ENCODE peak calls at places on chromosome 6, in eight cellular contexts. One of them, this sample, is unnamed.

GRCh38 chr6:165010556-165011535 is 298.6 kb downstream of the C6orf118 start:
- DNase-seq in K562: no peak
- DNase-seq in A549: no peak
- DNase-seq in GM12878: no peak
- DNase-seq in GM23338: peak
- DNase-seq in Panc1: no peak
- DNase-seq in HCT116: no peak
- DNase-seq in SK-N-SH: no peak
- DNase-seq in this sample: no peak

GRCh38 chr6:105302617-105303128 is 100.2 kb downstream of the PREP start:
- DNase-seq in K562: no peak
- DNase-seq in A549: no peak
- DNase-seq in GM12878: no peak
- DNase-seq in GM23338: peak
- DNase-seq in Panc1: no peak
- DNase-seq in HCT116: no peak
- DNase-seq in SK-N-SH: no peak
- DNase-seq in this sample: no peak

GRCh38 chr6:165685302-165685701 is 22.3 kb upstream of the PDE10A start:
- DNase-seq in K562: no peak
- DNase-seq in A549: no peak
- DNase-seq in GM12878: no peak
- DNase-seq in GM23338: no peak
- DNase-seq in Panc1: no peak
- DNase-seq in HCT116: no peak
- DNase-seq in SK-N-SH: no peak
- DNase-seq in this sample: no peak

GRCh38 chr6:15434263-15434662 is 188.4 kb downstream of the JARID2 start:
- DNase-seq in K562: no peak
- DNase-seq in A549: no peak
- DNase-seq in GM12878: no peak
- DNase-seq in GM23338: peak
- DNase-seq in Panc1: no peak
- DNase-seq in HCT116: no peak
- DNase-seq in SK-N-SH: no peak
- DNase-seq in this sample: no peak

GRCh38 chr6:26045046-26045938 is 41.9 kb upstream of the HFE start:
- DNase-seq in K562: no peak
- DNase-seq in A549: peak
- DNase-seq in GM12878: peak
- DNase-seq in GM23338: no peak
- DNase-seq in Panc1: peak
- DNase-seq in HCT116: no peak
- DNase-seq in SK-N-SH: peak
- DNase-seq in this sample: no peak

GRCh38 chr6:85754894-85755293 is 112.2 kb upstream of the SYNCRIP start:
- DNase-seq in K562: no peak
- DNase-seq in A549: no peak
- DNase-seq in GM12878: no peak
- DNase-seq in GM23338: no peak
- DNase-seq in Panc1: no peak
- DNase-seq in HCT116: no peak
- DNase-seq in SK-N-SH: no peak
- DNase-seq in this sample: no peak

GRCh38 chr6:70955441-70956190 is 1.2 kb downstream of the B3GAT2 start:
- DNase-seq in K562: peak
- DNase-seq in A549: peak
- DNase-seq in GM12878: peak
- DNase-seq in GM23338: peak
- DNase-seq in Panc1: peak
- DNase-seq in HCT116: peak
- DNase-seq in SK-N-SH: peak
- DNase-seq in this sample: peak

GRCh38 chr6:125818659-125819297 is 28.0 kb downstream of the NCOA7 start:
- DNase-seq in K562: no peak
- DNase-seq in A549: no peak
- DNase-seq in GM12878: no peak
- DNase-seq in GM23338: no peak
- DNase-seq in Panc1: no peak
- DNase-seq in HCT116: no peak
- DNase-seq in SK-N-SH: no peak
- DNase-seq in this sample: no peak

GRCh38 chr6:39937686-39938333 is 3.5 kb upstream of the MOCS1 start:
- DNase-seq in K562: no peak
- DNase-seq in A549: no peak
- DNase-seq in GM12878: no peak
- DNase-seq in GM23338: no peak
- DNase-seq in Panc1: no peak
- DNase-seq in HCT116: no peak
- DNase-seq in SK-N-SH: no peak
- DNase-seq in this sample: no peak

GRCh38 chr6:132643547-132643946 is 15.4 kb downstream of the TAAR1 start:
- DNase-seq in K562: no peak
- DNase-seq in A549: no peak
- DNase-seq in GM12878: no peak
- DNase-seq in GM23338: no peak
- DNase-seq in Panc1: no peak
- DNase-seq in HCT116: no peak
- DNase-seq in SK-N-SH: no peak
- DNase-seq in this sample: no peak

GRCh38 chr6:4585682-4586468 is 190.3 kb upstream of the CDYL start:
- DNase-seq in K562: no peak
- DNase-seq in A549: no peak
- DNase-seq in GM12878: no peak
- DNase-seq in GM23338: no peak
- DNase-seq in Panc1: no peak
- DNase-seq in HCT116: no peak
- DNase-seq in SK-N-SH: no peak
- DNase-seq in this sample: no peak

GRCh38 chr6:85428486-85428885 is 21.4 kb upstream of the NT5E start:
- DNase-seq in K562: no peak
- DNase-seq in A549: no peak
- DNase-seq in GM12878: no peak
- DNase-seq in GM23338: no peak
- DNase-seq in Panc1: no peak
- DNase-seq in HCT116: no peak
- DNase-seq in SK-N-SH: no peak
- DNase-seq in this sample: no peak

GRCh38 chr6:105402090-105402980 is 547 bp downstream of the PREP start:
- DNase-seq in K562: no peak
- DNase-seq in A549: peak
- DNase-seq in GM12878: no peak
- DNase-seq in GM23338: peak
- DNase-seq in Panc1: no peak
- DNase-seq in HCT116: no peak
- DNase-seq in SK-N-SH: peak
- DNase-seq in this sample: peak

GRCh38 chr6:1256435-1257008 is 55.4 kb upstream of the FOXQ1 start:
- DNase-seq in K562: no peak
- DNase-seq in A549: no peak
- DNase-seq in GM12878: no peak
- DNase-seq in GM23338: no peak
- DNase-seq in Panc1: no peak
- DNase-seq in HCT116: no peak
- DNase-seq in SK-N-SH: no peak
- DNase-seq in this sample: no peak

GRCh38 chr6:41724638-41725501 is 10.5 kb downstream of the TFEB start:
- DNase-seq in K562: no peak
- DNase-seq in A549: no peak
- DNase-seq in GM12878: no peak
- DNase-seq in GM23338: no peak
- DNase-seq in Panc1: no peak
- DNase-seq in HCT116: no peak
- DNase-seq in SK-N-SH: no peak
- DNase-seq in this sample: no peak

GRCh38 chr6:41723936-41724637 is 11.3 kb downstream of the TFEB start:
- DNase-seq in K562: no peak
- DNase-seq in A549: no peak
- DNase-seq in GM12878: no peak
- DNase-seq in GM23338: no peak
- DNase-seq in Panc1: no peak
- DNase-seq in HCT116: no peak
- DNase-seq in SK-N-SH: no peak
- DNase-seq in this sample: no peak

GRCh38 chr6:41721396-41721795 is 14.0 kb downstream of the TFEB start:
- DNase-seq in K562: no peak
- DNase-seq in A549: no peak
- DNase-seq in GM12878: no peak
- DNase-seq in GM23338: no peak
- DNase-seq in Panc1: no peak
- DNase-seq in HCT116: no peak
- DNase-seq in SK-N-SH: no peak
- DNase-seq in this sample: no peak

GRCh38 chr6:41720783-41721182 is 14.6 kb downstream of the TFEB start:
- DNase-seq in K562: no peak
- DNase-seq in A549: no peak
- DNase-seq in GM12878: no peak
- DNase-seq in GM23338: no peak
- DNase-seq in Panc1: no peak
- DNase-seq in HCT116: no peak
- DNase-seq in SK-N-SH: no peak
- DNase-seq in this sample: no peak

DNA sequence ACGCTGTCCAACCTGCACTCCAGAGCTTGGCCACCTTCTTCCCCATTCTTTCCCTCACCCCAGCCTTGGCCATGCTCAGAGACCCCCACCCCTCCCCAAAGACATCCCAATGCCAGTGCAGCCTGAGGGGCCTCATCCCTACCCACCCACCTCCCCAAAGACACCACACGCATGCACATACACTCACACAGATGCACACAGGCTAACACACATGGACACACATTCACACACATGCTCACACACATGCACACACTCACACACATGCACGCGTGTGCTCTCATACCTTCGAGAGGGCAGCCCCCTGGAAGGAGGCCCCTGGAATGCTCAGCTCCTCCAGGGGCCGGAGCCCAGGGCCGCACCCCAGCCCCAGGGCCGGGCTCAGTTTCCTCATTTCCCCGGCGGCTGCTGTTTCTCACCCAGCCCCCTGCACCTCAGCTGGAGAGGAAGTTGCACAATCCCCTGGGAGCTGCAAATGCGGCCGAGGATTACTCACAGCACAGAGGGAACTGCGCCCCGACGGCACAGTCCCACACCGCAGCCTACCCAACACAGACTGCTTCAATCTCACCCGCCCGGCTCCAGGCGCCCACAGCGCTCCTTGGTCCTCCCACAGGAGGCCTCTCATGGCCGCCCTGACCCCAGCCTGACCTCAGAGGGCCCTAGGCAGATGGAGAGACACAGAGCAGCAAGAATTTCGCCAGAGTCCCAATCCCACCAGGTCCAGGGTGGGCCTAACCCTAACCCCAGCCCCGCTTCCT is 12.1 kb downstream of the TFEB start:
- DNase-seq in K562: peak
- DNase-seq in A549: peak
- DNase-seq in GM12878: no peak
- DNase-seq in GM23338: peak
- DNase-seq in Panc1: no peak
- DNase-seq in HCT116: no peak
- DNase-seq in SK-N-SH: no peak
- DNase-seq in this sample: peak
- TF ChIP-seq REST in K562: no peak
- TF ChIP-seq REST in A549: no peak
- TF ChIP-seq REST in GM12878: no peak
- TF ChIP-seq REST in GM23338: no peak
- TF ChIP-seq REST in Panc1: no peak
- TF ChIP-seq REST in HCT116: no peak
- TF ChIP-seq REST in SK-N-SH: no peak
- TF ChIP-seq REST in this sample: no peak

DNA sequence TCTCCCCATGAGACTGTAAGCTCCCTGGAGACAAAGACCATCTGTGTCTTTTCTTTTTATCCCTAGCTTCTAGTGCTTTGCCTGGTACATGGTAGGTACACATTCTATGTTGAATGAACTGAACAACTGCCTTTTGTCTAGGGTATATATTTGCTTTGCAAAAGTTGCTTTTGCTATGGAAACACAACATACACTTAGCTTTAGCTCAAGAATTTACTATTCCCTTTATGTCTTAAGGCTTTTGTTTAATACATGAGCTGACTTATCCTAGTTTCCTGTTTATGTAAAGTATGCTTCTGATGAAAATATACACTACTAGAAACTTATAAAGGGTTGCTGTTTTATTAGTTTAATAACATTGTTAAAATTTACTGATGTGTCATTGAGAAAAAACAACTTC is 198.2 kb downstream of the PRL start:
- DNase-seq in K562: no peak
- DNase-seq in A549: no peak
- DNase-seq in GM12878: no peak
- DNase-seq in GM23338: no peak
- DNase-seq in Panc1: no peak
- DNase-seq in HCT116: no peak
- DNase-seq in SK-N-SH: no peak
- DNase-seq in this sample: no peak
- TF ChIP-seq REST in K562: no peak
- TF ChIP-seq REST in A549: no peak
- TF ChIP-seq REST in GM12878: no peak
- TF ChIP-seq REST in GM23338: no peak
- TF ChIP-seq REST in Panc1: no peak
- TF ChIP-seq REST in HCT116: no peak
- TF ChIP-seq REST in SK-N-SH: no peak
- TF ChIP-seq REST in this sample: no peak

DNA sequence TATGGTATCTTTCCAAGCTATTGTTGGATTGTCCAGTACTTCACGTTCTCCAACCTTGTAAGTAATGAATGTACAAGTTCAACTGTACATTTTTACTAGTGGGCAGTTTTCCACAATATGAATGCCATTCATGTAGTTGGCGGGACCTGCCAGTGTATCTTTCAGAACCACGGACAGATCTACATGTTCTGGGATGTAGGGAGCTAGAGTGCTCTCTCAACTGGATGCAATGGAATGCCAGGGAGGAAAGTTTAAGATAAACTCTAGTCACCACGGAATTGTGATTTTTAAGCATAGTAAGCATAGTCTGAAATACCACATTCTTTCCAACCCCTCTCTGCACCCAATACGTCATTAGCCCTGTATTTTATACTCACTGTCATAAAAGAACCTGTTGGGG is 21.5 kb upstream of the HLA-C start:
- DNase-seq in K562: no peak
- DNase-seq in A549: no peak
- DNase-seq in GM12878: no peak
- DNase-seq in GM23338: peak
- DNase-seq in Panc1: no peak
- DNase-seq in HCT116: no peak
- DNase-seq in SK-N-SH: no peak
- DNase-seq in this sample: no peak
- TF ChIP-seq REST in K562: no peak
- TF ChIP-seq REST in A549: peak
- TF ChIP-seq REST in GM12878: peak
- TF ChIP-seq REST in GM23338: peak
- TF ChIP-seq REST in Panc1: peak
- TF ChIP-seq REST in HCT116: peak
- TF ChIP-seq REST in SK-N-SH: peak
- TF ChIP-seq REST in this sample: peak

DNA sequence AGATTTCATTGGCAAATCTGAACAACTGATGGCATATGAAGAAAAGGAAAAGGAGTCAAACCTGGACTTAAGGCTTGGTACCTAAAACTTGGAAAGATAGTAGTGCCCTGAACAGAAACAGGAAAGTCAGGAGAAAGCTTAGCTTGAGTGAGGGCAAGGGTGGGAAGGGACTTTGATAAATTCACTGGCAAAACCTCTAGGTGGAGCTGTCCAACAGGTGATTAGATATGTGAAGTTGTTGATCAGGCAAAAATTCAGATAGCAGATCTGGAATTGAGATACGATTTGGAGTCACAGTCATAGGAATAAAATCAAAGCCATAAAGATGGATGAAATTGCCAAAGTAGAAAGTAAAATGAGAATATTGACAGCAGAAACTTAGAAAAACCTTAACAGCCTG is 16.1 kb upstream of the ZNF292 start:
- DNase-seq in K562: peak
- DNase-seq in A549: peak
- DNase-seq in GM12878: no peak
- DNase-seq in GM23338: peak
- DNase-seq in Panc1: no peak
- DNase-seq in HCT116: peak
- DNase-seq in SK-N-SH: peak
- DNase-seq in this sample: peak
- TF ChIP-seq REST in K562: no peak
- TF ChIP-seq REST in A549: no peak
- TF ChIP-seq REST in GM12878: no peak
- TF ChIP-seq REST in GM23338: no peak
- TF ChIP-seq REST in Panc1: no peak
- TF ChIP-seq REST in HCT116: no peak
- TF ChIP-seq REST in SK-N-SH: no peak
- TF ChIP-seq REST in this sample: no peak